ENCODE peak calls at places on chromosomes 1 and 21, in eight cellular contexts. Q, F, M, T, S, D, Z and U are unnamed samples.
A peak's percentile ranks its signal among the peaks of the same experiment; 100 is the strongest.

GRCh38 chr21:17441370-17441769 is 71.5 kb upstream of the CXADR start:
- DNase-seq in Q (no peak), F (peak; percentile 41), M (no peak), T (peak; percentile 90), S (no peak), D (no peak), Z (no peak), U (no peak)

GRCh38 chr1:56803561-56804156 is 15.5 kb downstream of the FYB2 start:
- DNase-seq in Q (no peak), F (peak; percentile 61), M (no peak), T (no peak), S (no peak), D (peak; percentile 12), Z (no peak), U (peak; percentile 31)

GRCh38 chr1:86750530-86750929 is 46.2 kb downstream of the SH3GLB1 start:
- DNase-seq in Q (no peak), F (no peak), M (no peak), T (no peak), S (no peak), D (no peak), Z (no peak), U (no peak)

GRCh38 chr1:175317309-175317708 is 124.7 kb upstream of the KIAA0040 start:
- DNase-seq in Q (no peak), F (peak; percentile 18), M (no peak), T (no peak), S (no peak), D (no peak), Z (no peak), U (no peak)

GRCh38 chr1:178311164-178311563 is 185.6 kb downstream of the CLEC20A start:
- DNase-seq in Q (no peak), F (no peak), M (peak; percentile 20), T (no peak), S (no peak), D (no peak), Z (no peak), U (no peak)

GRCh38 chr1:197649188-197649587 is 126.1 kb downstream of the DENND1B start:
- DNase-seq in Q (no peak), F (no peak), M (no peak), T (no peak), S (no peak), D (no peak), Z (no peak), U (no peak)

GRCh38 chr1:179823693-179824092 is 53.9 kb downstream of the TOR1AIP2 start:
- DNase-seq in Q (peak; percentile 16), F (no peak), M (no peak), T (no peak), S (no peak), D (no peak), Z (no peak), U (no peak)

GRCh38 chr1:107942829-107943228 is 22.2 kb downstream of the VAV3 start:
- DNase-seq in Q (no peak), F (no peak), M (no peak), T (no peak), S (no peak), D (peak; percentile 43), Z (no peak), U (no peak)

GRCh38 chr1:21705303-21705980 is 36.3 kb upstream of the RAP1GAP start:
- DNase-seq in Q (no peak), F (no peak), M (no peak), T (peak; percentile 95), S (no peak), D (no peak), Z (no peak), U (no peak)

GRCh38 chr1:192943522-192943921 is 115.6 kb downstream of the UCHL5 start:
- DNase-seq in Q (no peak), F (no peak), M (no peak), T (no peak), S (no peak), D (no peak), Z (no peak), U (no peak)

GRCh38 chr21:34953950-34954349 is 95.2 kb downstream of the RUNX1 start:
- DNase-seq in Q (no peak), F (no peak), M (no peak), T (no peak), S (no peak), D (no peak), Z (no peak), U (no peak)

GRCh38 chr1:192959657-192960186 is 99.4 kb downstream of the UCHL5 start:
- DNase-seq in Q (no peak), F (no peak), M (no peak), T (no peak), S (no peak), D (no peak), Z (no peak), U (no peak)

GRCh38 chr1:42887366-42887765 is 41.0 kb downstream of the ZNF691 start:
- DNase-seq in Q (no peak), F (no peak), M (no peak), T (no peak), S (no peak), D (no peak), Z (no peak), U (no peak)

GRCh38 chr1:164637461-164638375 is 78.7 kb downstream of the PBX1 start:
- DNase-seq in Q (no peak), F (peak; percentile 27), M (peak; percentile 95), T (peak; percentile 51), S (no peak), D (no peak), Z (no peak), U (peak; percentile 64)

GRCh38 chr1:163824006-163824405 is 502.3 kb downstream of the NUF2 start:
- DNase-seq in Q (no peak), F (no peak), M (peak; percentile 66), T (no peak), S (peak; percentile 83), D (no peak), Z (no peak), U (peak; percentile 8)

GRCh38 chr1:181150273-181150672 is 61.8 kb downstream of the IER5 start:
- DNase-seq in Q (no peak), F (no peak), M (no peak), T (no peak), S (no peak), D (no peak), Z (no peak), U (no peak)

GRCh38 chr1:193747579-193747978 is 561.2 kb upstream of the B3GALT2 start:
- DNase-seq in Q (no peak), F (no peak), M (peak; percentile 65), T (no peak), S (no peak), D (no peak), Z (no peak), U (no peak)

GRCh38 chr1:154431586-154432373 is 26.6 kb downstream of the IL6R start:
- DNase-seq in Q (peak; percentile 90), F (no peak), M (peak; percentile 89), T (no peak), S (peak; percentile 54), D (no peak), Z (no peak), U (peak; percentile 75)

GRCh38 chr1:28718601-28719331 is 18.0 kb upstream of the YTHDF2 start:
- DNase-seq in Q (no peak), F (no peak), M (peak; percentile 56), T (no peak), S (no peak), D (no peak), Z (no peak), U (no peak)

GRCh38 chr21:17708541-17709265 is 96.0 kb upstream of the BTG3 start:
- DNase-seq in Q (no peak), F (no peak), M (no peak), T (no peak), S (no peak), D (no peak), Z (no peak), U (no peak)

GRCh38 chr1:113928129-113928949 is 785 bp upstream of the HIPK1 start:
- DNase-seq in Q (no peak), F (peak; percentile 29), M (peak; percentile 51), T (peak; percentile 54), S (no peak), D (no peak), Z (no peak), U (no peak)

GRCh38 chr1:10521537-10522157 is 46.9 kb downstream of the PEX14 start:
- DNase-seq in Q (no peak), F (no peak), M (no peak), T (no peak), S (no peak), D (no peak), Z (no peak), U (no peak)

GRCh38 chr21:37808261-37808660 is 108.0 kb downstream of the KCNJ6 start:
- DNase-seq in Q (no peak), F (no peak), M (no peak), T (no peak), S (no peak), D (no peak), Z (no peak), U (no peak)

GRCh38 chr1:163535807-163536206 is 214.1 kb downstream of the NUF2 start:
- DNase-seq in Q (no peak), F (peak; percentile 54), M (peak; percentile 44), T (no peak), S (peak; percentile 11), D (no peak), Z (no peak), U (peak; percentile 2)

GRCh38 chr1:26976621-26977510 is 16.6 kb upstream of the KDF1 start:
- DNase-seq in Q (no peak), F (no peak), M (no peak), T (no peak), S (no peak), D (no peak), Z (no peak), U (no peak)

GRCh38 chr1:107964397-107965111 is 426 bp downstream of the VAV3 start:
- DNase-seq in Q (no peak), F (no peak), M (peak; percentile 49), T (no peak), S (no peak), D (no peak), Z (peak; percentile 17), U (peak; percentile 34)

GRCh38 chr1:168452329-168452728 is 91.5 kb downstream of the XCL2 start:
- DNase-seq in Q (no peak), F (no peak), M (no peak), T (no peak), S (no peak), D (no peak), Z (no peak), U (no peak)

GRCh38 chr1:213651077-213651476 is 336.7 kb upstream of the PROX1 start:
- DNase-seq in Q (no peak), F (no peak), M (no peak), T (no peak), S (no peak), D (no peak), Z (no peak), U (no peak)

GRCh38 chr1:116721608-116722007 is 32.6 kb upstream of the CD2 start:
- DNase-seq in Q (no peak), F (no peak), M (no peak), T (no peak), S (no peak), D (no peak), Z (no peak), U (no peak)

GRCh38 chr21:14572206-14572780 is 26.2 kb upstream of the SAMSN1 start:
- DNase-seq in Q (no peak), F (no peak), M (no peak), T (no peak), S (no peak), D (no peak), Z (no peak), U (no peak)

GRCh38 chr1:28450561-28450960 is 55.3 kb upstream of the RCC1 start:
- DNase-seq in Q (no peak), F (no peak), M (no peak), T (no peak), S (no peak), D (no peak), Z (no peak), U (no peak)

GRCh38 chr1:89600792-89601191 is 32.1 kb upstream of the LRRC8C start:
- DNase-seq in Q (no peak), F (no peak), M (no peak), T (no peak), S (no peak), D (no peak), Z (no peak), U (no peak)

GRCh38 chr21:45488839-45489479 is 53.3 kb downstream of the SLC19A1 start:
- DNase-seq in Q (no peak), F (no peak), M (no peak), T (no peak), S (no peak), D (no peak), Z (no peak), U (no peak)

GRCh38 chr1:205599667-205600042 is 32.2 kb downstream of the ELK4 start:
- DNase-seq in Q (no peak), F (no peak), M (no peak), T (no peak), S (no peak), D (no peak), Z (no peak), U (no peak)